ENCODE peak calls at places on chromosome 2, in seven cellular contexts. A, T, E, G, S, J and C are unnamed samples.

GRCh38 chr2:207230261-207231105 is 64.7 kb upstream of the KLF7 start:
- DNase-seq in S (no peak), T (no peak), E (peak), G (no peak), A (no peak), J (no peak), C (no peak)

GRCh38 chr2:119106301-119106897 is 52.2 kb downstream of the C1QL2 start:
- DNase-seq in A (no peak), E (no peak), S (no peak), G (no peak), J (peak), T (peak), C (peak)

GRCh38 chr2:240949791-240950705 is 43.9 kb downstream of the CROCC2 start:
- DNase-seq in J (no peak), E (no peak), G (no peak), A (no peak), T (no peak), S (no peak), C (no peak)

GRCh38 chr2:11710632-11711381 is 35.6 kb upstream of the LPIN1 start:
- DNase-seq in E (no peak), T (no peak), A (no peak), S (no peak), G (no peak), J (no peak), C (no peak)

GRCh38 chr2:114119846-114120348 is 230.0 kb downstream of the ACTR3 start:
- DNase-seq in J (no peak), E (no peak), T (no peak), G (no peak), A (no peak), S (no peak), C (no peak)

GRCh38 chr2:12091201-12091806 is 344.9 kb downstream of the LPIN1 start:
- DNase-seq in J (no peak), A (no peak), G (no peak), E (no peak), S (no peak), T (peak), C (no peak)

GRCh38 chr2:20005891-20006470 is 6.5 kb downstream of the MATN3 start:
- DNase-seq in T (no peak), G (no peak), A (no peak), E (no peak), S (no peak), J (no peak), C (no peak)

GRCh38 chr2:236367791-236368289 is 103.6 kb upstream of the ASB18 start:
- DNase-seq in G (no peak), A (no peak), T (no peak), S (no peak), E (no peak), J (no peak), C (no peak)

GRCh38 chr2:18637196-18637595 is 47.8 kb upstream of the NT5C1B start:
- DNase-seq in J (no peak), G (no peak), E (no peak), A (no peak), T (no peak), S (no peak), C (no peak)

GRCh38 chr2:191894681-191895147 is 47.8 kb upstream of the CAVIN2 start:
- DNase-seq in S (no peak), G (no peak), A (no peak), E (no peak), T (peak), J (no peak), C (no peak)

GRCh38 chr2:238669046-238669445 is 178.8 kb upstream of the TWIST2 start:
- DNase-seq in G (no peak), A (no peak), S (no peak), J (no peak), E (no peak), T (no peak), C (no peak)

GRCh38 chr2:96305979-96306308 is 598 bp upstream of the SNRNP200 start:
- DNase-seq in E (no peak), T (no peak), A (no peak), S (no peak), J (no peak), G (no peak), C (no peak)

GRCh38 chr2:41867553-41867952 is 180.3 kb upstream of the PKDCC start:
- DNase-seq in E (no peak), J (no peak), S (no peak), T (no peak), G (no peak), A (no peak), C (no peak)

GRCh38 chr2:16508061-16508851 is 157.4 kb downstream of the CYRIA start:
- DNase-seq in E (peak), T (peak), G (no peak), S (peak), J (no peak), A (peak), C (no peak)

GRCh38 chr2:85222792-85223191 is 89.6 kb downstream of the TCF7L1 start:
- DNase-seq in J (no peak), T (no peak), A (peak), S (no peak), E (no peak), G (no peak), C (no peak)

GRCh38 chr2:66570471-66570870 is 135.5 kb downstream of the MEIS1 start:
- DNase-seq in T (no peak), A (no peak), G (no peak), J (no peak), S (no peak), E (no peak), C (no peak)